ENCODE peak calls at places on chromosome 16, in nine cellular contexts. One of them, this sample, is unnamed.

GRCh38 chr16:28504707-28505404 is 1.8 kb downstream of the IL27 start:
- DNase-seq in uterus: no peak
- DNase-seq in sigmoid colon: no peak
- DNase-seq in IMR-90: no peak
- DNase-seq in ovary: no peak
- DNase-seq in esophagus squamous epithelium: no peak
- DNase-seq in heart left ventricle: no peak
- DNase-seq in adrenal gland: no peak
- DNase-seq in transverse colon: no peak
- DNase-seq in this sample: no peak

GRCh38 chr16:78693496-78693895 is 594.0 kb downstream of the WWOX start:
- DNase-seq in uterus: no peak
- DNase-seq in sigmoid colon: no peak
- DNase-seq in IMR-90: no peak
- DNase-seq in ovary: no peak
- DNase-seq in esophagus squamous epithelium: no peak
- DNase-seq in heart left ventricle: no peak
- DNase-seq in adrenal gland: no peak
- DNase-seq in transverse colon: no peak
- DNase-seq in this sample: no peak

GRCh38 chr16:89845417-89845816 is 17.1 kb downstream of the SPIRE2 start:
- DNase-seq in uterus: no peak
- DNase-seq in sigmoid colon: no peak
- DNase-seq in IMR-90: no peak
- DNase-seq in ovary: no peak
- DNase-seq in esophagus squamous epithelium: no peak
- DNase-seq in heart left ventricle: no peak
- DNase-seq in adrenal gland: no peak
- DNase-seq in transverse colon: peak; percentile 28
- DNase-seq in this sample: no peak

GRCh38 chr16:2898831-2899563 is 12.7 kb upstream of the FLYWCH1 start:
- DNase-seq in uterus: no peak
- DNase-seq in sigmoid colon: no peak
- DNase-seq in IMR-90: no peak
- DNase-seq in ovary: no peak
- DNase-seq in esophagus squamous epithelium: no peak
- DNase-seq in heart left ventricle: no peak
- DNase-seq in adrenal gland: no peak
- DNase-seq in transverse colon: no peak
- DNase-seq in this sample: no peak

GRCh38 chr16:73012341-73012740 is 35.6 kb downstream of the ZFHX3 start:
- DNase-seq in uterus: no peak
- DNase-seq in sigmoid colon: peak; percentile 32
- DNase-seq in IMR-90: no peak
- DNase-seq in ovary: no peak
- DNase-seq in esophagus squamous epithelium: no peak
- DNase-seq in heart left ventricle: no peak
- DNase-seq in adrenal gland: no peak
- DNase-seq in transverse colon: no peak
- DNase-seq in this sample: peak; percentile 66

GRCh38 chr16:5056347-5056746 is 9.4 kb downstream of the C16orf89 start:
- DNase-seq in uterus: no peak
- DNase-seq in sigmoid colon: no peak
- DNase-seq in IMR-90: no peak
- DNase-seq in ovary: no peak
- DNase-seq in esophagus squamous epithelium: no peak
- DNase-seq in heart left ventricle: no peak
- DNase-seq in adrenal gland: no peak
- DNase-seq in transverse colon: peak; percentile 41
- DNase-seq in this sample: no peak

GRCh38 chr16:6160303-6160702 is 1062.7 kb upstream of the EEF2KMT start:
- DNase-seq in uterus: no peak
- DNase-seq in sigmoid colon: no peak
- DNase-seq in IMR-90: no peak
- DNase-seq in ovary: no peak
- DNase-seq in esophagus squamous epithelium: no peak
- DNase-seq in heart left ventricle: no peak
- DNase-seq in adrenal gland: no peak
- DNase-seq in transverse colon: no peak
- DNase-seq in this sample: no peak

GRCh38 chr16:81767987-81768592 is 11.0 kb upstream of the PLCG2 start:
- DNase-seq in uterus: no peak
- DNase-seq in sigmoid colon: no peak
- DNase-seq in IMR-90: no peak
- DNase-seq in ovary: no peak
- DNase-seq in esophagus squamous epithelium: no peak
- DNase-seq in heart left ventricle: no peak
- DNase-seq in adrenal gland: no peak
- DNase-seq in transverse colon: no peak
- DNase-seq in this sample: no peak

GRCh38 chr16:89999831-90000574 is 19.3 kb downstream of the DBNDD1 start:
- DNase-seq in uterus: no peak
- DNase-seq in sigmoid colon: no peak
- DNase-seq in IMR-90: no peak
- DNase-seq in ovary: no peak
- DNase-seq in esophagus squamous epithelium: no peak
- DNase-seq in heart left ventricle: no peak
- DNase-seq in adrenal gland: no peak
- DNase-seq in transverse colon: no peak
- DNase-seq in this sample: no peak

GRCh38 chr16:57446530-57447141 is 549 bp downstream of the CIAPIN1 start:
- DNase-seq in uterus: peak; percentile 31
- DNase-seq in sigmoid colon: peak; percentile 74
- DNase-seq in IMR-90: peak; percentile 4
- DNase-seq in ovary: no peak
- DNase-seq in esophagus squamous epithelium: no peak
- DNase-seq in heart left ventricle: peak; percentile 67
- DNase-seq in adrenal gland: peak; percentile 58
- DNase-seq in transverse colon: peak; percentile 31
- DNase-seq in this sample: no peak

GRCh38 chr16:66274335-66275110 is 92.0 kb upstream of the CDH5 start:
- DNase-seq in uterus: no peak
- DNase-seq in sigmoid colon: peak; percentile 34
- DNase-seq in IMR-90: peak; percentile 44
- DNase-seq in ovary: no peak
- DNase-seq in esophagus squamous epithelium: no peak
- DNase-seq in heart left ventricle: no peak
- DNase-seq in adrenal gland: no peak
- DNase-seq in transverse colon: no peak
- DNase-seq in this sample: no peak

GRCh38 chr16:86856946-86857586 is 278.7 kb downstream of the FOXL1 start:
- DNase-seq in uterus: no peak
- DNase-seq in sigmoid colon: no peak
- DNase-seq in IMR-90: no peak
- DNase-seq in ovary: no peak
- DNase-seq in esophagus squamous epithelium: no peak
- DNase-seq in heart left ventricle: no peak
- DNase-seq in adrenal gland: no peak
- DNase-seq in transverse colon: no peak
- DNase-seq in this sample: no peak

GRCh38 chr16:79257958-79258490 is 342.5 kb downstream of the MAF start:
- DNase-seq in uterus: no peak
- DNase-seq in sigmoid colon: no peak
- DNase-seq in IMR-90: no peak
- DNase-seq in ovary: no peak
- DNase-seq in esophagus squamous epithelium: no peak
- DNase-seq in heart left ventricle: no peak
- DNase-seq in adrenal gland: no peak
- DNase-seq in transverse colon: no peak
- DNase-seq in this sample: no peak

GRCh38 chr16:3120435-3120834 is 8.0 kb downstream of the ZNF205 start:
- DNase-seq in uterus: no peak
- DNase-seq in sigmoid colon: no peak
- DNase-seq in IMR-90: no peak
- DNase-seq in ovary: no peak
- DNase-seq in esophagus squamous epithelium: no peak
- DNase-seq in heart left ventricle: no peak
- DNase-seq in adrenal gland: no peak
- DNase-seq in transverse colon: no peak
- DNase-seq in this sample: no peak

GRCh38 chr16:57268804-57269800 is 15.4 kb downstream of the PLLP start:
- DNase-seq in uterus: no peak
- DNase-seq in sigmoid colon: peak; percentile 39
- DNase-seq in IMR-90: peak; percentile 14
- DNase-seq in ovary: no peak
- DNase-seq in esophagus squamous epithelium: no peak
- DNase-seq in heart left ventricle: peak; percentile 88
- DNase-seq in adrenal gland: peak; percentile 56
- DNase-seq in transverse colon: peak; percentile 88
- DNase-seq in this sample: no peak

GRCh38 chr16:51607202-51607756 is 456.2 kb upstream of the SALL1 start:
- DNase-seq in uterus: peak; percentile 24
- DNase-seq in sigmoid colon: no peak
- DNase-seq in IMR-90: no peak
- DNase-seq in ovary: no peak
- DNase-seq in esophagus squamous epithelium: no peak
- DNase-seq in heart left ventricle: no peak
- DNase-seq in adrenal gland: no peak
- DNase-seq in transverse colon: no peak
- DNase-seq in this sample: no peak

GRCh38 chr16:79597775-79598174 is 2.8 kb downstream of the MAF start:
- DNase-seq in uterus: no peak
- DNase-seq in sigmoid colon: no peak
- DNase-seq in IMR-90: no peak
- DNase-seq in ovary: no peak
- DNase-seq in esophagus squamous epithelium: no peak
- DNase-seq in heart left ventricle: no peak
- DNase-seq in adrenal gland: no peak
- DNase-seq in transverse colon: no peak
- DNase-seq in this sample: no peak

GRCh38 chr16:87809150-87809902 is 43.5 kb upstream of the KLHDC4 start:
- DNase-seq in uterus: no peak
- DNase-seq in sigmoid colon: no peak
- DNase-seq in IMR-90: peak; percentile 53
- DNase-seq in ovary: no peak
- DNase-seq in esophagus squamous epithelium: no peak
- DNase-seq in heart left ventricle: no peak
- DNase-seq in adrenal gland: no peak
- DNase-seq in transverse colon: peak; percentile 13
- DNase-seq in this sample: no peak

GRCh38 chr16:269061-269796 is 6.5 kb downstream of the RGS11 start:
- DNase-seq in uterus: no peak
- DNase-seq in sigmoid colon: no peak
- DNase-seq in IMR-90: no peak
- DNase-seq in ovary: no peak
- DNase-seq in esophagus squamous epithelium: no peak
- DNase-seq in heart left ventricle: no peak
- DNase-seq in adrenal gland: no peak
- DNase-seq in transverse colon: no peak
- DNase-seq in this sample: no peak

GRCh38 chr16:3993052-3993785 is 112.7 kb upstream of the CREBBP start:
- DNase-seq in uterus: no peak
- DNase-seq in sigmoid colon: no peak
- DNase-seq in IMR-90: no peak
- DNase-seq in ovary: no peak
- DNase-seq in esophagus squamous epithelium: no peak
- DNase-seq in heart left ventricle: no peak
- DNase-seq in adrenal gland: no peak
- DNase-seq in transverse colon: no peak
- DNase-seq in this sample: no peak

GRCh38 chr16:57146735-57147134 is 39.1 kb downstream of the PSME3IP1 start:
- DNase-seq in uterus: no peak
- DNase-seq in sigmoid colon: peak; percentile 55
- DNase-seq in IMR-90: no peak
- DNase-seq in ovary: no peak
- DNase-seq in esophagus squamous epithelium: no peak
- DNase-seq in heart left ventricle: no peak
- DNase-seq in adrenal gland: no peak
- DNase-seq in transverse colon: no peak
- DNase-seq in this sample: no peak

GRCh38 chr16:8797364-8798173 is at the start of the genes PMM2 and TMEM186:
- DNase-seq in uterus: peak; percentile 94
- DNase-seq in sigmoid colon: peak; percentile 98
- DNase-seq in IMR-90: peak; percentile 95
- DNase-seq in ovary: peak; percentile 94
- DNase-seq in esophagus squamous epithelium: peak; percentile 89
- DNase-seq in heart left ventricle: peak; percentile 98
- DNase-seq in adrenal gland: peak; percentile 95
- DNase-seq in transverse colon: peak; percentile 97
- DNase-seq in this sample: peak; percentile 96
- TF ChIP-seq POLR2A in uterus: peak; percentile 30
- TF ChIP-seq POLR2A in sigmoid colon: peak; percentile 43
- TF ChIP-seq POLR2A in IMR-90: peak; percentile 94
- TF ChIP-seq POLR2A in ovary: peak; percentile 32
- TF ChIP-seq POLR2A in esophagus squamous epithelium: no peak
- TF ChIP-seq POLR2A in heart left ventricle: no peak
- TF ChIP-seq POLR2A in adrenal gland: no peak
- TF ChIP-seq POLR2A in transverse colon: peak; percentile 72
- TF ChIP-seq POLR2A in this sample: no peak

GRCh38 chr16:76756951-76757350 is 434.0 kb upstream of the MON1B start:
- DNase-seq in uterus: no peak
- DNase-seq in sigmoid colon: no peak
- DNase-seq in IMR-90: no peak
- DNase-seq in ovary: no peak
- DNase-seq in esophagus squamous epithelium: no peak
- DNase-seq in heart left ventricle: no peak
- DNase-seq in adrenal gland: no peak
- DNase-seq in transverse colon: no peak
- DNase-seq in this sample: no peak
- H3K4me3 ChIP-seq in uterus: no peak overlapping the region
- H3K4me3 ChIP-seq in sigmoid colon: no peak overlapping the region
- H3K4me3 ChIP-seq in IMR-90: no peak overlapping the region
- H3K4me3 ChIP-seq in ovary: no peak overlapping the region
- H3K4me3 ChIP-seq in esophagus squamous epithelium: no peak overlapping the region
- H3K4me3 ChIP-seq in heart left ventricle: no peak overlapping the region
- H3K4me3 ChIP-seq in adrenal gland: no peak overlapping the region
- H3K4me3 ChIP-seq in transverse colon: no peak overlapping the region
- H3K4me3 ChIP-seq in this sample: no peak overlapping the region

DNA sequence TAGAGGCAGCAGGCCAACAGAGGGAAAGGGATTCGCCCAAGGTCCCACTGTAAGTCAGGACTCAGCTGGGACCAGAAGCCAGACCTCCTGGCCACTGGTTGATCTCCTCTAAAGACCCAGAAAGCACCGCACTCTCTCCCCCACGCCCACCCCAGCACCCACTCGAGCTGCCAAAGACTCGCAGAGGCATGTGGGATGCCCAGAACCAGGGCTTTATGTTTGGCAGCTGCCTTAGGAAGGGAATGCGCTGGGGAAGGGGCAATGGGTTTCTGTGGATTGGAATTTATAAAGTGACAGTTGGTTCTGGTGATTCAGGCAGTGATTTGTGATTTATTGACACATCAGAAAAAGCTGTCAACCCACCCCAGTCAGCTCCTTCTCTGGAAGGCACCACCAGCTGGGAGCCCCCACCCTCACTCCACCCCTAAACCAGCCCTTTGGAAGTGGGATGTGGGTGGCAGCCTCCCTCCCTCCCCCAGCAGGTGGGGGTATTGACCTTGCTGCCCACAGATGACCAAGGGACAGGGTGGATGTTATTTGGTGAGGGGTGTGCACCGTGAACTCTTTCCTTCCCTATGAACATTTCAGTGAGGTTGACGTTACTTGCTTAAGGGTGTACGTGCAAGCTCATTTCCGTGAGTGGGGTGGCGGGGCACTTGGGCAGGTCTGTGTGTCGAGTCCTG is 76.6 kb upstream of the DNAJA2 start:
- DNase-seq in uterus: no peak
- DNase-seq in sigmoid colon: no peak
- DNase-seq in IMR-90: no peak
- DNase-seq in ovary: no peak
- DNase-seq in esophagus squamous epithelium: no peak
- DNase-seq in heart left ventricle: no peak
- DNase-seq in adrenal gland: no peak
- DNase-seq in transverse colon: no peak
- DNase-seq in this sample: no peak
- TF ChIP-seq CTCF in uterus: no peak
- TF ChIP-seq CTCF in sigmoid colon: no peak
- TF ChIP-seq CTCF in IMR-90: no peak
- TF ChIP-seq CTCF in ovary: no peak
- TF ChIP-seq CTCF in esophagus squamous epithelium: no peak
- TF ChIP-seq CTCF in heart left ventricle: no peak
- TF ChIP-seq CTCF in adrenal gland: no peak
- TF ChIP-seq CTCF in transverse colon: no peak
- TF ChIP-seq CTCF in this sample: no peak

GRCh38 chr16:11205754-11206459 is 50.1 kb downstream of the SOCS1 start:
- DNase-seq in uterus: no peak
- DNase-seq in sigmoid colon: no peak
- DNase-seq in IMR-90: peak; percentile 42
- DNase-seq in ovary: no peak
- DNase-seq in esophagus squamous epithelium: no peak
- DNase-seq in heart left ventricle: no peak
- DNase-seq in adrenal gland: peak; percentile 33
- DNase-seq in transverse colon: peak; percentile 45
- DNase-seq in this sample: no peak
- TF ChIP-seq POLR2A in uterus: no peak
- TF ChIP-seq POLR2A in sigmoid colon: no peak
- TF ChIP-seq POLR2A in IMR-90: no peak
- TF ChIP-seq POLR2A in ovary: no peak
- TF ChIP-seq POLR2A in esophagus squamous epithelium: no peak
- TF ChIP-seq POLR2A in heart left ventricle: no peak
- TF ChIP-seq POLR2A in adrenal gland: no peak
- TF ChIP-seq POLR2A in transverse colon: no peak
- TF ChIP-seq POLR2A in this sample: no peak